ENCODE peak calls at places on chromosomes 6 and 20, in six cellular contexts. Y, Z, U, O, T and I are unnamed samples.

GRCh38 chr6:88870728-88871330 is 92.6 kb downstream of the RNGTT start:
- DNase-seq in Z (no peak), U (peak; percentile 32), O (no peak), T (peak; percentile 74), Y (no peak), I (no peak)

GRCh38 chr20:48631114-48632016 is 196.4 kb downstream of the PREX1 start:
- DNase-seq in U (no peak), Y (no peak), Z (no peak), O (no peak), T (peak; percentile 24), I (peak; percentile 97)

GRCh38 chr6:116392158-116393032 is 21.6 kb downstream of the DSE start:
- DNase-seq in Y (no peak), O (no peak), T (peak; percentile 38), Z (no peak), U (no peak), I (no peak)

GRCh38 chr6:11806561-11807317 is 28.1 kb upstream of the ADTRP start:
- DNase-seq in O (no peak), Z (no peak), U (no peak), T (no peak), Y (no peak), I (peak; percentile 32)

GRCh38 chr6:161215193-161215592 is 58.7 kb downstream of the AGPAT4 start:
- DNase-seq in T (peak; percentile 100), Z (no peak), O (no peak), Y (no peak), U (no peak), I (peak; percentile 92)

GRCh38 chr6:29926081-29926794 is 16.1 kb upstream of the HLA-A start:
- DNase-seq in Y (no peak), U (peak; percentile 20), O (no peak), Z (no peak), T (peak; percentile 32), I (peak; percentile 72)

GRCh38 chr20:17972121-17972520 is 3.3 kb downstream of the MGME1 start:
- DNase-seq in Y (no peak), U (no peak), Z (no peak), O (no peak), T (peak; percentile 42), I (no peak)

GRCh38 chr6:170516783-170517616 is 36.1 kb downstream of the PSMB1 start:
- DNase-seq in Z (peak; percentile 1), O (no peak), T (peak; percentile 78), Y (peak; percentile 32), U (peak; percentile 56), I (peak; percentile 90)

GRCh38 chr6:98657764-98658163 is 176.6 kb upstream of the POU3F2 start:
- DNase-seq in U (peak; percentile 9), Y (no peak), Z (no peak), O (no peak), T (peak; percentile 38), I (no peak)

GRCh38 chr6:127222418-127222817 is 44.2 kb upstream of the RNF146 start:
- DNase-seq in Y (no peak), O (no peak), T (no peak), U (no peak), Z (no peak), I (no peak)

GRCh38 chr6:72212686-72213085 is 326.3 kb downstream of the RIMS1 start:
- DNase-seq in Z (no peak), O (no peak), Y (no peak), T (no peak), U (no peak), I (no peak)

GRCh38 chr6:123380257-123380656 is 256.5 kb downstream of the TRDN start:
- DNase-seq in T (no peak), U (no peak), Y (no peak), Z (no peak), O (no peak), I (peak; percentile 19)

GRCh38 chr6:157849288-157850017 is 26.4 kb downstream of the SNX9 start:
- DNase-seq in O (no peak), U (no peak), Y (no peak), Z (no peak), T (no peak), I (no peak)

GRCh38 chr20:50224553-50225255 is 34.1 kb downstream of the CEBPB start:
- DNase-seq in Z (no peak), U (no peak), T (peak; percentile 97), Y (no peak), O (no peak), I (peak; percentile 97)

GRCh38 chr6:131199568-131200272 is 64.5 kb downstream of the AKAP7 start:
- DNase-seq in Z (no peak), Y (peak; percentile 66), U (peak; percentile 20), O (no peak), T (peak; percentile 47), I (peak; percentile 65)

GRCh38 chr6:135088818-135089809 is 34.5 kb upstream of the HBS1L start:
- DNase-seq in T (peak; percentile 72), U (no peak), Z (no peak), Y (no peak), O (no peak), I (no peak)

GRCh38 chr20:36827541-36828279 is 48.2 kb upstream of the TLDC2 start:
- DNase-seq in Z (no peak), U (no peak), Y (peak; percentile 82), O (no peak), T (no peak), I (peak; percentile 22)

GRCh38 chr20:10540636-10541493 is 105.8 kb downstream of the SLX4IP start:
- DNase-seq in T (peak; percentile 94), Z (no peak), U (no peak), Y (no peak), O (no peak), I (peak; percentile 83)

GRCh38 chr6:20401403-20402180 is at the start of gene E2F3:
- DNase-seq in Z (peak; percentile 99), T (peak; percentile 100), O (peak; percentile 99), U (peak; percentile 100), Y (peak; percentile 96), I (peak; percentile 100)

GRCh38 chr20:11521831-11522230 is 395.9 kb upstream of the BTBD3 start:
- DNase-seq in Z (no peak), Y (no peak), T (no peak), O (no peak), U (no peak), I (no peak)

GRCh38 chr6:11754625-11755289 is 23.8 kb downstream of the ADTRP start:
- DNase-seq in Y (no peak), U (no peak), O (no peak), Z (no peak), T (peak; percentile 66), I (no peak)

GRCh38 chr20:11186301-11187008 is 512.7 kb upstream of the JAG1 start:
- DNase-seq in O (no peak), Y (no peak), U (no peak), T (peak; percentile 61), Z (no peak), I (no peak)

GRCh38 chr20:44409132-44409600 is 53.7 kb downstream of the HNF4A start:
- DNase-seq in Z (no peak), U (no peak), T (peak; percentile 33), O (no peak), Y (no peak), I (peak; percentile 96)